ENCODE peak calls at places on chromosome 5, in five cellular contexts. S is memory B cell, R is activated gamma-delta T cell, F is iris pigment epithelial cell, D is NCI-H1436. T is an unnamed sample.

GRCh38 chr5:41339339-41339738 is 126.0 kb upstream of the C6 start:
- DNase-seq in F (no peak), S (no peak), R (no peak), D (no peak), T (no peak)

GRCh38 chr5:16547200-16547842 is 69.5 kb downstream of the RETREG1 start:
- DNase-seq in F (peak), R (no peak), D (no peak), S (no peak), T (no peak)

GRCh38 chr5:101393795-101394450 is 490.8 kb upstream of the ST8SIA4 start:
- DNase-seq in R (no peak), F (no peak), S (no peak), D (no peak), T (no peak)

GRCh38 chr5:136526021-136526420 is 160.7 kb upstream of the TRPC7 start:
- DNase-seq in R (no peak), D (no peak), S (no peak), F (no peak), T (no peak)

GRCh38 chr5:93078082-93079038 is 502.7 kb downstream of the NR2F1-AS1 start:
- DNase-seq in D (no peak), S (no peak), R (no peak), F (peak), T (no peak)

GRCh38 chr5:134611515-134611914 is 21.1 kb downstream of the SAR1B start:
- DNase-seq in S (no peak), R (no peak), F (no peak), D (peak), T (no peak)

GRCh38 chr5:134568761-134569725 is 43.6 kb downstream of the JADE2 start:
- DNase-seq in F (no peak), S (no peak), D (no peak), R (no peak), T (no peak)

GRCh38 chr5:10452768-10453331 is 11.2 kb downstream of the ROPN1L start:
- DNase-seq in D (peak), F (peak), S (peak), R (no peak), T (peak)

GRCh38 chr5:30279237-30279636 is 914.2 kb upstream of the CDH6 start:
- DNase-seq in F (peak), D (no peak), S (no peak), R (no peak), T (no peak)

T was measured in NCI-H345.